ENCODE peak calls at places on chromosomes 2 and 18, in eight cellular contexts. X, N, D, H, P, Y, J and C are unnamed samples.

GRCh38 chr2:3456125-3456524 is 63.2 kb downstream of the ADI1 start:
- DNase-seq in D (no peak), N (no peak), X (no peak), H (no peak), Y (no peak), J (no peak), P (no peak), C (no peak)

GRCh38 chr2:100196786-100197494 is 54.5 kb upstream of the AFF3 start:
- DNase-seq in N (no peak), J (no peak), D (no peak), H (no peak), P (no peak), X (no peak), Y (peak), C (no peak)

GRCh38 chr18:48455555-48456478 is 46.6 kb upstream of the ZBTB7C start:
- DNase-seq in Y (no peak), J (no peak), H (peak), N (no peak), P (peak), D (no peak), X (no peak), C (no peak)

GRCh38 chr2:32937602-32938450 is 8.9 kb upstream of the LTBP1 start:
- DNase-seq in H (peak), Y (no peak), J (no peak), P (no peak), N (no peak), D (no peak), X (no peak), C (no peak)

GRCh38 chr2:205726506-205726905 is 44.2 kb downstream of the NRP2 start:
- DNase-seq in P (no peak), X (no peak), J (no peak), H (no peak), D (no peak), N (no peak), Y (no peak), C (no peak)

GRCh38 chr2:25165992-25166618 is 2.3 kb downstream of the POMC start:
- DNase-seq in D (peak), Y (peak), N (peak), H (peak), J (no peak), P (peak), X (peak), C (no peak)

GRCh38 chr2:36389081-36389480 is 33.5 kb downstream of the CRIM1 start:
- DNase-seq in D (peak), H (no peak), P (no peak), N (no peak), J (no peak), Y (no peak), X (no peak), C (no peak)

GRCh38 chr18:34153711-34154110 is 71.0 kb downstream of the NOL4 start:
- DNase-seq in Y (no peak), H (no peak), P (no peak), N (no peak), D (peak), X (no peak), J (no peak), C (no peak)

GRCh38 chr2:10865841-10866240 is 45.9 kb upstream of the KCNF1 start:
- DNase-seq in D (no peak), N (no peak), J (no peak), Y (no peak), H (no peak), P (no peak), X (no peak), C (no peak)

GRCh38 chr18:12422936-12423335 is 15.2 kb downstream of the PRELID3A start:
- DNase-seq in J (no peak), P (no peak), X (no peak), D (peak), N (no peak), Y (no peak), H (no peak), C (no peak)

GRCh38 chr2:98927059-98927458 is 9.0 kb downstream of the CRACDL start:
- DNase-seq in D (no peak), Y (no peak), H (no peak), P (no peak), N (no peak), J (no peak), X (no peak), C (no peak)

GRCh38 chr18:78743078-78743477 is 236.5 kb upstream of the SALL3 start:
- DNase-seq in Y (no peak), P (no peak), X (peak), D (no peak), H (no peak), N (peak), J (no peak), C (no peak)

GRCh38 chr18:55402731-55403405 is 185.1 kb downstream of the TCF4 start:
- DNase-seq in N (no peak), P (no peak), J (no peak), X (no peak), Y (no peak), D (no peak), H (no peak), C (no peak)

DNA sequence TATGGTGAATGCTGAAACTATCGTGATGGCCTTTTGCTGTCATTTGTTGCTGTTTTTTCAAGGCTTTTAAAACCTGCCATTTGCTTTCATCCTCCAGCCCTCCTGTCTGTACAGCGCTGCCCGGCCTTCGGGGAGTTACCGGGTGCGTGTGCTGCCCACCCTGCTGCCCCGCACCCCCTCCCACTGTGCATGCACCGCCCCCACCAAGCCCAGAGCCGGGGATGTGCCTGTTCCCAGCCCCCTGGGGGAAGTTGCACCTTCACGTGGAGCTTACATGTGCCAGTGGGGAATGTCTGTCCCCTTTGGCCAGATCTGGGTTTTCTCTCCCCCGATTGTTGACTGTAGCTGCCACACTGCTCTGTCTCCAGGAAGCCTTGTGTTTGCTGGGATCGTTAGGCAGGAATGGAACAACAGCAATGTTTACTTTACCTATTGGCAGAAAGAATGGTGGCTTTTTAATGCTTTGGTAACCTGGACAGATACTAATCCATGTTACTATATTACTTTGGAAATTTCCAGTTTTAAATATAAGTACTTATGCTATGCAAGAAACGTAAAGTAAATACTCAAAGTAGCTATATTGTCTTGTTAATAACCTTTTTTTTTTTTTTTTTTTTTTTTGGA is 64.8 kb upstream of the RBM44 start:
- DNase-seq in H (no peak), X (peak), Y (peak), D (no peak), J (no peak), N (peak), P (no peak), C (no peak)
- H3K27ac ChIP-seq in H (no peak), X (peak), Y (peak), D (no peak), J (no peak), N (no peak), P (peak), C (peak)

GRCh38 chr2:45650851-45651414 is 542 bp upstream of the PRKCE start:
- DNase-seq in N (peak), P (peak), X (peak), J (peak), Y (peak), H (peak), D (peak), C (peak)
- TF ChIP-seq POLR2A in N (peak), P (peak), X (peak), J (peak), Y (peak), H (peak), D (peak), C (peak)

DNA sequence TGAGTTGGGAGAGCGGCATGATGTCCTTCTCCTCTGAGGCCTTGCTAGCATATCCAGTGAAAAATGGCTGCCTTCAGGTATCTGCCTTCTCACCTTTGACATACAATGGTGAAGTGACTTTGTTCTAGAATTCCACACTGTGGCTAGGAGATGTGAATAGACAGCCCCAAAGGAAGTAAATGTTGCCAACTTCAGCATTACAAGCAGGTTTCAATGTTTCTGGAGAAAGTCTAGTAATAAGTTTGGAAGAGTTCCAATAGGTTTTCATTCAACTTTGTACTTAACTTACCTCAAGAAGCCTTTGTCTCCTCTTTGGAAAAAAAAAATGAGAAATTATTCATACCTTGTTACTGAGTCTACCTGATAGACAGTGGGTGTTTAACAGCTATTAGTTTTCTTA is 421.3 kb upstream of the MMADHC start:
- DNase-seq in P (no peak), Y (no peak), J (no peak), H (no peak), X (no peak), N (no peak), D (no peak), C (no peak)
- H3K27ac ChIP-seq in P (no peak), Y (no peak), J (no peak), H (no peak), X (no peak), N (no peak), D (no peak), C (no peak)

DNA sequence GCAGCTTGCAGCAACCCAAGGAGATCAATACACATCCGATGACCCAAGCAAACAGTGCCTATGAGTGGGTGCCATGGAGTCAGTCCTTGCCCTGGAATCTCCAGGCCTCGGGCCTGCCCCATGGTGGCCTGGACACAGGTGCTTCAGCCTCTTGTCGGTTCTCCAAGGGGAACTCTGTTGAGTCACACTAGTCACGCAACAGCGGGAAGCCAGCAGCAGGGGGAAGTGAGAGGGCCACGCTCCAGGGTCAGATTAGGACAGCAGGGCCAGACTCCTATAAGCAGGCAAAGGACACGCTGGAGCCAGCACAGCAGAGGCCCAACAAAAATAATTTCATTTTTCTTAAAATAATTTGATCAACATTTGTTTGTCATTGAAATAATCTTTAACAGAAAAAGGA is 16.6 kb upstream of the ARMC9 start:
- DNase-seq in H (no peak), J (peak), Y (peak), D (peak), X (peak), P (peak), N (peak), C (no peak)
- TF ChIP-seq POLR2A in H (no peak), J (no peak), Y (no peak), D (no peak), X (no peak), P (no peak), N (no peak), C (no peak)

GRCh38 chr18:28178720-28179119 is 1.8 kb upstream of the CDH2 start:
- DNase-seq in N (no peak), H (no peak), J (no peak), P (no peak), Y (no peak), D (peak), X (no peak), C (no peak)
- H3K27ac ChIP-seq in N (no peak), H (no peak), J (no peak), P (no peak), Y (peak), D (peak), X (no peak), C (peak)

GRCh38 chr18:31685097-31686082 is 1.0 kb upstream of the B4GALT6 start:
- DNase-seq in P (peak), J (no peak), N (peak), D (peak), X (peak), H (peak), Y (peak), C (no peak)
- TF ChIP-seq POLR2A in P (peak), J (peak), N (peak), D (peak), X (no peak), H (no peak), Y (no peak), C (no peak)